ENCODE peak calls at places on chromosome 19, in eight cellular contexts. S, I, V, C, P, Q, X and R are unnamed samples.

GRCh38 chr19:43784981-43785808 is 4.4 kb upstream of the KCNN4 start:
- DNase-seq in Q (peak; percentile 65), V (peak; percentile 70), X (peak; percentile 65), P (peak; percentile 60), S (peak; percentile 86), I (no peak), C (no peak), R (peak; percentile 35)

GRCh38 chr19:33282036-33282686 is 20.2 kb downstream of the CEBPA start:
- DNase-seq in S (peak; percentile 19), C (no peak), P (no peak), X (no peak), I (peak; percentile 39), V (no peak), Q (no peak), R (no peak)

GRCh38 chr19:19464339-19465098 is 50.8 kb downstream of the TSSK6 start:
- DNase-seq in Q (no peak), C (no peak), V (no peak), X (no peak), I (peak; percentile 41), S (peak; percentile 71), P (no peak), R (no peak)

GRCh38 chr19:18846862-18847515 is 15.2 kb downstream of the UPF1 start:
- DNase-seq in V (peak; percentile 93), C (peak; percentile 81), S (peak; percentile 92), I (peak; percentile 81), Q (peak; percentile 83), X (peak; percentile 81), P (peak; percentile 60), R (peak; percentile 31)

GRCh38 chr19:1065606-1066109 is 1.3 kb upstream of the ARHGAP45 start:
- DNase-seq in Q (no peak), C (no peak), P (no peak), I (peak; percentile 79), V (no peak), S (no peak), X (peak; percentile 72), R (no peak)

GRCh38 chr19:16159655-16160054 is 13.7 kb downstream of the CIB3 start:
- DNase-seq in I (no peak), X (no peak), C (no peak), S (no peak), V (no peak), Q (no peak), P (no peak), R (no peak)

GRCh38 chr19:4361152-4362037 is 18.0 kb downstream of the MPND start:
- DNase-seq in Q (no peak), V (no peak), S (no peak), I (no peak), C (no peak), X (no peak), P (no peak), R (no peak)

GRCh38 chr19:647566-648284 is 8.0 kb downstream of the FGF22 start:
- DNase-seq in C (no peak), S (no peak), V (no peak), Q (no peak), I (peak; percentile 52), P (no peak), X (no peak), R (no peak)

GRCh38 chr19:31253816-31254551 is 95.3 kb downstream of the TSHZ3 start:
- DNase-seq in S (no peak), C (no peak), V (no peak), P (no peak), X (no peak), I (no peak), Q (no peak), R (no peak)

GRCh38 chr19:39470724-39471339 is 9.8 kb upstream of the TIMM50 start:
- DNase-seq in I (no peak), X (no peak), C (no peak), S (peak; percentile 51), P (no peak), V (no peak), Q (no peak), R (no peak)

GRCh38 chr19:33434886-33435705 is 61.6 kb downstream of the CEBPG start:
- DNase-seq in Q (no peak), P (no peak), V (peak; percentile 75), I (peak; percentile 43), C (peak; percentile 9), X (peak; percentile 26), S (peak; percentile 60), R (no peak)

GRCh38 chr19:46861691-46862503 is 1.1 kb downstream of the ARHGAP35 start:
- DNase-seq in P (peak; percentile 11), Q (no peak), X (peak; percentile 38), C (no peak), I (no peak), S (peak; percentile 64), V (no peak), R (no peak)

GRCh38 chr19:22503524-22503923 is 81.4 kb upstream of the ZNF98 start:
- DNase-seq in Q (no peak), X (no peak), P (no peak), V (no peak), S (no peak), I (no peak), C (no peak), R (no peak)
- H3K9me3 ChIP-seq in Q (peaks cover 2% of the 10 kb centered on the region), X (peaks cover 86% of the 10 kb centered on the region), P (peaks cover 6% of the 10 kb centered on the region), V (peaks cover 34% of the 10 kb centered on the region), S (no peaks in the 10 kb centered on the region), I (peaks cover 92% of the 10 kb centered on the region), C (peaks cover 71% of the 10 kb centered on the region), R (no peaks in the 10 kb centered on the region)

DNA sequence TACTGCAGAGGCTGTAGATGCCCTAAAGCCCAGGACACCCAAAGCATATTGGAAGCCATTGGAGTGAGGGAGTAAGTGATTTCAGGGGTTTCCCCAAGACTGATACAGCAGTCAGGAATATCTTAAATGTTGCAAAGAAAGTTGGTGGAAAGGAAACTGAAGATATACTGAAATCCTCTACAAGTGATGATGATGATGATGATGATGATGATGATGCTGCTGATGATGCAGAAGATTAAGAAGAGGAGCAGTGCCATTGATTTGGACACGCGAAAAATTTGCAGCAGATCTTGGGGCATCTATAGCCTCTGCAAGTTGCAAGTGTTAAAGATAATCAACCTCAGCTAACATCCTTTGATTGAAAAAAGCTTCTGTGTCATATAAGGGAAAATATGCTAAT is 23.8 kb downstream of the ZNF44 start:
- DNase-seq in C (no peak), Q (no peak), X (no peak), S (no peak), I (no peak), V (no peak), P (no peak), R (no peak)
- H3K9me3 ChIP-seq in C (peaks cover 96% of the 10 kb centered on the region), Q (peaks cover 96% of the 10 kb centered on the region), X (peaks cover 98% of the 10 kb centered on the region), S (peaks cover 25% of the 10 kb centered on the region), I (peaks cover 94% of the 10 kb centered on the region), V (peaks cover 30% of the 10 kb centered on the region), P (peaks cover 51% of the 10 kb centered on the region), R (peaks cover 47% of the 10 kb centered on the region)

GRCh38 chr19:58128041-58128685 is 22.4 kb downstream of the ZNF329 start:
- DNase-seq in Q (no peak), I (no peak), P (no peak), X (no peak), V (no peak), S (peak; percentile 14), C (no peak), R (no peak)
- H3K9me3 ChIP-seq in Q (peaks cover 99% of the 10 kb centered on the region), I (peaks cover 100% of the 10 kb centered on the region), P (peaks cover 76% of the 10 kb centered on the region), X (peaks cover 100% of the 10 kb centered on the region), V (peaks cover 58% of the 10 kb centered on the region), S (peaks cover 15% of the 10 kb centered on the region), C (peaks cover 100% of the 10 kb centered on the region), R (peaks cover 69% of the 10 kb centered on the region)

GRCh38 chr19:7638802-7639465 is 2.0 kb downstream of the STXBP2 start:
- DNase-seq in V (no peak), C (no peak), X (no peak), S (no peak), I (no peak), Q (no peak), P (no peak), R (no peak)
- H3K9me3 ChIP-seq in V (no peaks in the 10 kb centered on the region), C (no peaks in the 10 kb centered on the region), X (no peaks in the 10 kb centered on the region), S (no peaks in the 10 kb centered on the region), I (no peaks in the 10 kb centered on the region), Q (no peaks in the 10 kb centered on the region), P (no peaks in the 10 kb centered on the region), R (no peaks in the 10 kb centered on the region)

GRCh38 chr19:29017788-29018187 is 195.2 kb downstream of the UQCRFS1 start:
- DNase-seq in S (no peak), C (no peak), X (no peak), I (no peak), P (no peak), V (peak; percentile 62), Q (no peak), R (no peak)

GRCh38 chr19:29022599-29022998 is 190.4 kb downstream of the UQCRFS1 start:
- DNase-seq in S (no peak), I (no peak), X (no peak), Q (no peak), P (no peak), V (peak; percentile 27), C (no peak), R (no peak)

GRCh38 chr19:29019403-29019802 is 193.5 kb downstream of the UQCRFS1 start:
- DNase-seq in Q (no peak), X (no peak), P (no peak), S (no peak), C (no peak), V (peak; percentile 52), I (no peak), R (no peak)

GRCh38 chr19:29018542-29018941 is 194.4 kb downstream of the UQCRFS1 start:
- DNase-seq in C (no peak), S (no peak), I (no peak), Q (no peak), P (no peak), X (no peak), V (peak; percentile 63), R (no peak)

DNA sequence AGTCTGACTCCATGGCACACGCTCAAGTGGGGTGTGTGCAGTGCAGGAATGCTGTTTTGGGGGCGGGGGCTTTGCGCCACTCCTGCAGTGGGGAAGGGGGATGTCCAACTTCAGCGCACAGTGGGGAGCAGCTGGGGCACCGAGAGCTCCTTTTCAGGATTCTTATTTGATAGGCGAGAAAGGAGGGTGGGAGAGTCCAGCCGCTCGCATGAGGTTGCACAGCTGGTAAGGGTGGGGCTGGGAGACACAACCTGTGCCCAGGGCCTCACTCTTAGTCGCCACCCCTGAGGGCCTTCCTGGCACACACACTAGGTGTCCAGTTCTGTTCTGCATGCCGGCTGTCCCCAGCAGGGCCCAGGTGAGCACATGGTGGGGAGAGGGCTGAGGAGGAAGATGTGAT is 190.8 kb downstream of the UQCRFS1 start:
- DNase-seq in C (no peak), I (no peak), Q (no peak), X (no peak), P (no peak), S (no peak), V (peak; percentile 38), R (no peak)
- H3K9me3 ChIP-seq in C (no peaks in the 10 kb centered on the region), I (no peaks in the 10 kb centered on the region), Q (no peaks in the 10 kb centered on the region), X (no peaks in the 10 kb centered on the region), P (no peaks in the 10 kb centered on the region), S (no peaks in the 10 kb centered on the region), V (no peaks in the 10 kb centered on the region), R (no peaks in the 10 kb centered on the region)

DNA sequence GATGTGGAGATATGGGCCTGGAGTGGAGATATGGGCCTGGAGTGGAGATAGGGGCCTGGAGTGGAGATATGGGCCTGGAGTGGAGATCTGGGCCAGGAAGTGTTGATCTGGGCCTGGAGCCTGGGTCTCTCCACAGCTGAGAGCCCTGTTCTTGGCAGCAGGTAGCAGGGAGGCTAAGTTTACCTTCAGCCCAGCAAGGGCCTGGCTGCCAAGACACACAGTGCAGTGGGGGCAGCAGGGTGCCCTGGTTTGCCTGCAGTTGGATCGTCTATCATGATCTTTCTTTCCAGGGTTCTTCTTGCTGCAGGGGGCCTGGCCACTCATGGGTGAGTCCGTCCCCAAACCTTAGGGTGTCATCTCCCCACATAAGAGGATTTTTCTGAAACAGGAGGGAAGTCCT is 687 bp downstream of the KIR3DL2 start:
- DNase-seq in C (no peak), S (no peak), X (no peak), I (no peak), V (no peak), Q (no peak), P (no peak), R (no peak)
- H3K9me3 ChIP-seq in C (no peaks in the 10 kb centered on the region), S (no peaks in the 10 kb centered on the region), X (no peaks in the 10 kb centered on the region), I (no peaks in the 10 kb centered on the region), V (peaks cover 5% of the 10 kb centered on the region), Q (no peaks in the 10 kb centered on the region), P (no peaks in the 10 kb centered on the region), R (no peaks in the 10 kb centered on the region)